ENCODE peak calls at places on chromosomes 16 and 17, in six cellular contexts. X is stimulated activated CD4-positive, alpha-beta T cell treated with anti-CD3 and anti-CD28 coated beads, Interleukin-15, amount 100 ng/mL, for 1 hour; L is NCI-H2081; Q is A549; K is psoas muscle; V is fibroblast of the conjunctiva. P is an unnamed sample.

GRCh38 chr16:9256196-9256595 is 164.8 kb downstream of the HAPSTR1 start:
- DNase-seq in X (no peak), L (no peak), Q (peak), K (no peak), V (no peak), P (no peak)

GRCh38 chr17:17750881-17751280 is 69.6 kb downstream of the RAI1 start:
- DNase-seq in X (no peak), L (no peak), Q (no peak), K (no peak), V (no peak), P (no peak)

GRCh38 chr16:27400751-27401620 is 988 bp upstream of the IL21R start:
- DNase-seq in X (no peak), L (no peak), Q (no peak), K (no peak), V (no peak), P (peak)

GRCh38 chr16:25264599-25264998 is 7.0 kb upstream of the ZKSCAN2 start:
- DNase-seq in X (no peak), L (no peak), Q (no peak), K (no peak), V (no peak), P (peak)

GRCh38 chr17:57195790-57196460 is 60.4 kb upstream of the MSI2 start:
- DNase-seq in X (no peak), L (no peak), Q (no peak), K (no peak), V (no peak), P (peak)

GRCh38 chr16:58421529-58421928 is 29.3 kb downstream of the GINS3 start:
- DNase-seq in X (no peak), L (no peak), Q (no peak), K (no peak), V (no peak), P (peak)

GRCh38 chr16:11869657-11870228 is 18.4 kb upstream of the RSL1D1 start:
- DNase-seq in X (no peak), L (no peak), Q (no peak), K (no peak), V (no peak), P (no peak)

GRCh38 chr17:39183766-39184165 is 13.7 kb downstream of the CACNB1 start:
- DNase-seq in X (no peak), L (no peak), Q (no peak), K (no peak), V (no peak), P (no peak)

GRCh38 chr17:72590882-72591499 is 470.2 kb downstream of the SOX9 start:
- DNase-seq in X (no peak), L (peak), Q (peak), K (no peak), V (no peak), P (no peak)

GRCh38 chr16:27208081-27208692 is 4.9 kb downstream of the KDM8 start:
- DNase-seq in X (no peak), L (no peak), Q (no peak), K (no peak), V (no peak), P (no peak)

GRCh38 chr17:29838961-29839360 is 91.1 kb downstream of the SSH2 start:
- DNase-seq in X (no peak), L (no peak), Q (no peak), K (no peak), V (no peak), P (peak)

GRCh38 chr16:57264381-57264780 is 19.3 kb downstream of the ARL2BP start:
- DNase-seq in X (no peak), L (no peak), Q (no peak), K (no peak), V (no peak), P (no peak)

GRCh38 chr17:27577884-27578717 is 52.9 kb upstream of the LGALS9 start:
- DNase-seq in X (no peak), L (no peak), Q (no peak), K (peak), V (no peak), P (no peak)

GRCh38 chr17:45940293-45940692 is 45.9 kb downstream of the MAPT start:
- DNase-seq in X (no peak), L (no peak), Q (no peak), K (no peak), V (no peak), P (no peak)

GRCh38 chr17:71084219-71084618 is 914.9 kb downstream of the KCNJ2 start:
- DNase-seq in X (no peak), L (peak), Q (peak), K (no peak), V (no peak), P (peak)

GRCh38 chr17:73571524-73572130 is 72.6 kb downstream of the SDK2 start:
- DNase-seq in X (no peak), L (no peak), Q (no peak), K (no peak), V (no peak), P (no peak)

GRCh38 chr17:21263351-21263750 is 10.1 kb upstream of the NATD1 start:
- DNase-seq in X (no peak), L (no peak), Q (no peak), K (no peak), V (no peak), P (peak)

GRCh38 chr17:35293151-35293837 is 50.4 kb downstream of the SLFN5 start:
- DNase-seq in X (no peak), L (no peak), Q (no peak), K (no peak), V (no peak), P (no peak)

GRCh38 chr17:29590979-29591736 is 1.7 kb upstream of the GIT1 start:
- DNase-seq in X (no peak), L (peak), Q (peak), K (peak), V (no peak), P (no peak)

GRCh38 chr16:54178491-54178976 is 108.1 kb downstream of the IRX3 start:
- DNase-seq in X (no peak), L (peak), Q (no peak), K (no peak), V (no peak), P (no peak)

GRCh38 chr17:29560306-29560705 is 6.5 kb downstream of the ABHD15 start:
- DNase-seq in X (no peak), L (no peak), Q (no peak), K (no peak), V (no peak), P (no peak)

GRCh38 chr17:41308918-41309359 is at the start of gene KRTAP16-1:
- DNase-seq in X (peak), L (peak), Q (no peak), K (no peak), V (no peak), P (no peak)

GRCh38 chr16:70644763-70645597 is 1.4 kb upstream of the IL34 start:
- DNase-seq in X (no peak), L (no peak), Q (no peak), K (no peak), V (no peak), P (no peak)

GRCh38 chr17:70310251-70310672 is 140.9 kb downstream of the KCNJ2 start:
- DNase-seq in X (no peak), L (no peak), Q (no peak), K (no peak), V (no peak), P (peak)

GRCh38 chr16:48824271-48824670 is 214.3 kb upstream of the N4BP1 start:
- DNase-seq in X (no peak), L (no peak), Q (no peak), K (no peak), V (no peak), P (no peak)